ENCODE peak calls at places on chromosome 18, in four cellular contexts. K, L, D and R are unnamed samples.

GRCh38 chr18:49723648-49724180 is 89.6 kb downstream of the ACAA2 start:
- DNase-seq in K (peak; percentile 80), L (no peak), D (no peak), R (no peak)

GRCh38 chr18:12442946-12443345 is 35.2 kb downstream of the PRELID3A start:
- DNase-seq in L (no peak), K (no peak), D (no peak), R (no peak)

GRCh38 chr18:10536270-10536669 is 10.4 kb downstream of the NAPG start:
- DNase-seq in D (no peak), K (no peak), L (no peak), R (no peak)

GRCh38 chr18:9661564-9661963 is 46.5 kb upstream of the RAB31 start:
- DNase-seq in D (no peak), K (no peak), L (no peak), R (no peak)

GRCh38 chr18:22900558-22901183 is 32.5 kb upstream of the RBBP8 start:
- DNase-seq in K (no peak), L (no peak), D (no peak), R (no peak)

GRCh38 chr18:24811963-24812681 is 351.7 kb downstream of the HRH4 start:
- DNase-seq in K (no peak), L (no peak), D (no peak), R (no peak)

GRCh38 chr18:23710068-23710527 is 20.8 kb downstream of the LAMA3 start:
- DNase-seq in L (no peak), K (no peak), D (peak; percentile 59), R (no peak)

GRCh38 chr18:52670903-52671302 is 330.9 kb downstream of the DCC start:
- DNase-seq in L (peak; percentile 23), D (no peak), K (peak; percentile 4), R (no peak)

GRCh38 chr18:54284967-54285785 is 15.9 kb downstream of the POLI start:
- DNase-seq in D (no peak), L (no peak), K (no peak), R (no peak)

GRCh38 chr18:77088977-77089795 is 43.4 kb downstream of the MBP start:
- DNase-seq in D (no peak), K (no peak), L (no peak), R (peak; percentile 78)

GRCh38 chr18:55289048-55289447 is 298.9 kb downstream of the TCF4 start:
- DNase-seq in K (no peak), D (no peak), L (no peak), R (no peak)

GRCh38 chr18:12645751-12646203 is 12.1 kb downstream of the SPIRE1 start:
- DNase-seq in L (no peak), K (peak; percentile 41), D (no peak), R (no peak)

GRCh38 chr18:72672364-72673151 is 128.4 kb upstream of the CBLN2 start:
- DNase-seq in L (peak; percentile 20), D (peak; percentile 10), K (peak; percentile 25), R (no peak)

GRCh38 chr18:68840554-68841263 is 42.8 kb downstream of the CCDC102B start:
- DNase-seq in D (no peak), K (peak; percentile 41), L (peak; percentile 0), R (no peak)

GRCh38 chr18:80249217-80250093 is 2.1 kb upstream of the PARD6G start:
- DNase-seq in D (no peak), K (no peak), L (no peak), R (no peak)

DNA sequence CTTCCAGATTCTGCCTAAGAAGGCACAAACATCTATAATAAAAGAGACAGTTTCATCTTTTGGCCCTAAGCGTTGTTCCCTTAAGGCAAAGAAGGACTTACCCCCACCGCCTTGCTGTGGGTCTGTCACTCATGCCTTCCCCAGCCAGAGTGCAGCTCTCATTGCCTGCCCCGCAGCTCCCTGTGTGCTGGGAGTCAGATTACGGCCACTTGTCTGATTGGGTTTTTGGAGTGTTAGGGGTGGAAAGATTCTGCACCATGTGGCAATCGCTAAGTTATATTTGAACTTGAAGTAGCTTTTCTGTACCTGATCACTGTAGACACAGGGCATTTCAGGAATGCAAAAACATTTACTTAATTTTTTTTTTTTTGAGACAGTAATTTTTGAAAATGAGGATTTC is at the start of gene AQP4:
- DNase-seq in D (no peak), L (no peak), K (no peak), R (no peak)
- TF ChIP-seq HMGXB4 in D (no peak), L (no peak), K (no peak), R (no peak)

DNA sequence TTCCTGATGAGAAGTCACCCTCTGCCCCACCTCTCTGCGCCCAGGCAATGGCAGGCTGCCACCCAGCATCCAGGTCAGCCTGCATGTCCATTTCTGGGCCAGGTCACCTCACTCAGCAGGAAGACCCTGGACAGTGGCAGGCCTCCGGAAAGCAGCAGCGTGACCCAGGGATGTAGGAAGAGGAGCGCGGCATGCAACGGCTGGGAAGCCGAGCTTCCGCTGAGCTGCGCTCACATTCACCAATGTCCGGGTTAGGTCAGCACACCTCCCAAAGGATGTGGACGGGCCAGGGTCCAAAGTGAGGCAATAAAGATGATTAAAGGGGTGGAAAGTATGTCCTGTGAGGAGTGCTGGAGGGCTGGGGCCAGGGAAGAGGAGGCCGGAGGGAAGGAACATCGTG is 174.5 kb downstream of the CTIF start:
- DNase-seq in K (no peak), D (no peak), L (no peak), R (no peak)
- TF ChIP-seq HMGXB4 in K (no peak), D (no peak), L (no peak), R (no peak)

GRCh38 chr18:36516726-36517125 is 219.2 kb downstream of the FHOD3 start:
- DNase-seq in D (no peak), L (no peak), K (no peak), R (no peak)
- TF ChIP-seq HMGXB4 in D (no peak), L (no peak), K (no peak), R (no peak)

GRCh38 chr18:5964108-5964507 is 68.8 kb upstream of the TMEM200C start:
- DNase-seq in D (no peak), L (no peak), K (no peak), R (no peak)

GRCh38 chr18:5964596-5964995 is 69.3 kb upstream of the TMEM200C start:
- DNase-seq in K (no peak), L (no peak), D (no peak), R (no peak)

GRCh38 chr18:5962362-5962761 is 67.0 kb upstream of the TMEM200C start:
- DNase-seq in D (no peak), L (no peak), K (no peak), R (no peak)

GRCh38 chr18:5961828-5962150 is 66.5 kb upstream of the TMEM200C start:
- DNase-seq in L (no peak), D (no peak), K (no peak), R (no peak)

DNA sequence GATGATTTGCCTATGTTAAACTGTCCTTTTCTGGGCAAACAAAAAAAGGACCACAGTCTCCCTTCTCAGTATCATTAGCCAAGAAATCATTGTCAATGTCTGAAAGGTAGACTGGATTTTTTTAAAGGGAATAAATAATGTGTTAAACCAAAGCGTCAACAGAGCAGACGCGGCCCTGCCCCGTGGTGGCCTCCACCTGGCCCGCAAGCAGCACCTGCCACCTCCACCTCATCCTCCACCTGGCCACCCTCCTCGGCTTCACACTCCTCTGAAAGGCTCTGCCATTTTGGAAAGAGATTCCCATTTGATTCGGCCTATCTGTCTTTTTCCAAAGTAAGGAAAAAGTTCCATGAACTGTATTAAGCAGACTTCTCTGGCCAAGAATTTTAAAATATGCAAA is 67.9 kb upstream of the TMEM200C start:
- DNase-seq in L (no peak), D (no peak), K (no peak), R (no peak)
- TF ChIP-seq HMGXB4 in L (no peak), D (no peak), K (no peak), R (no peak)

GRCh38 chr18:73790582-73790981 is 357.1 kb downstream of the FBXO15 start:
- DNase-seq in L (no peak), D (no peak), K (no peak), R (no peak)

GRCh38 chr18:73793386-73793785 is 354.2 kb downstream of the FBXO15 start:
- DNase-seq in K (no peak), L (no peak), D (no peak), R (no peak)

GRCh38 chr18:73785276-73785675 is 362.4 kb downstream of the FBXO15 start:
- DNase-seq in L (no peak), K (no peak), D (no peak), R (no peak)

GRCh38 chr18:73787316-73787715 is 360.3 kb downstream of the FBXO15 start:
- DNase-seq in L (no peak), K (no peak), D (no peak), R (no peak)

DNA sequence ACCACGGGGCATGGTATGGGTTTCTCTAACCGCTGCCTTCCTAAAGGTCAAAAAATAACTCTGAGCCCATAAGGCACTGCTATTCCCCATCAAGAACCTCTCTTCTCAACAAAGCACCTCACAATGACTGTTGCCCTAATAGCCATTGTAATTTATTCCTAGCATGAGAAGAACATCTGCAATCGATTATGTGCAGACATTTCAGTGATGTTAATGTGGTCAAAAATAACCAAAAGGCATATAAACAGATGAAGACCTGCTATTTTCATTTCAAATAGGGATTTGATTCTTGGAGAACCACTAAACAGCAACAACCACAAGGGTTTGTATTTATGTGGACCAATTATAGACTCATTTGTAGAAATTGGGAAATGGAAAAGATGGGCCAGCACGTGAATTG is 356.6 kb downstream of the FBXO15 start:
- DNase-seq in K (no peak), L (no peak), D (no peak), R (no peak)
- TF ChIP-seq HMGXB4 in K (no peak), L (no peak), D (no peak), R (no peak)